ENCODE peak calls at places on chromosomes 5 and 9, in ten cellular contexts. F is stimulated activated CD4-positive, alpha-beta T cell treated with anti-CD3 and anti-CD28 coated beads, Interleukin-2, amount 100 ng/mL, for 48 hours; I is T-helper 9 cell; Y is cardiac fibroblast; H is NCI-H1417; G is foreskin fibroblast; P is stimulated activated CD8-positive, alpha-beta memory T cell treated with anti-CD3 and anti-CD28 coated beads, Interleukin-15, amount 100 ng/mL, for 1 hour; A is C1 segment of cervical spinal cord; T is suprapubic skin; X is hippocampal formation. V is an unnamed sample.

GRCh38 chr5:138425079-138425478 is 13.8 kb upstream of the REEP2 start:
- DNase-seq in F (no peak), I (no peak), Y (no peak), H (no peak), G (no peak), P (no peak), A (no peak), T (no peak), X (no peak), V (no peak)

GRCh38 chr5:156008844-156009243 is 318.1 kb upstream of the SGCD start:
- DNase-seq in F (no peak), I (no peak), Y (no peak), H (no peak), G (no peak), P (no peak), A (no peak), T (no peak), X (no peak), V (no peak)

GRCh38 chr5:73282383-73282782 is 109.4 kb downstream of the TMEM174 start:
- DNase-seq in F (no peak), I (no peak), Y (no peak), H (peak), G (no peak), P (no peak), A (no peak), T (no peak), X (no peak), V (no peak)

GRCh38 chr9:1047605-1048235 is 2.4 kb upstream of the DMRT2 start:
- DNase-seq in F (no peak), I (no peak), Y (peak), H (no peak), G (peak), P (no peak), A (no peak), T (peak), X (no peak), V (no peak)

GRCh38 chr5:108167174-108167573 is 214.7 kb downstream of the FBXL17 start:
- DNase-seq in F (no peak), I (no peak), Y (no peak), H (no peak), G (no peak), P (no peak), A (no peak), T (no peak), X (no peak), V (no peak)

GRCh38 chr5:1878050-1878849 is 4.5 kb downstream of the IRX4 start:
- DNase-seq in F (no peak), I (no peak), Y (no peak), H (no peak), G (no peak), P (no peak), A (no peak), T (no peak), X (no peak), V (no peak)

GRCh38 chr5:166948679-166949078 is 1342.8 kb upstream of the WWC1 start:
- DNase-seq in F (no peak), I (no peak), Y (no peak), H (no peak), G (no peak), P (no peak), A (no peak), T (no peak), X (no peak), V (no peak)

GRCh38 chr5:95823738-95824609 is 1.4 kb upstream of the GLRX start:
- DNase-seq in F (no peak), I (peak), Y (peak), H (no peak), G (peak), P (no peak), A (peak), T (peak), X (peak), V (no peak)

GRCh38 chr9:110126986-110127864 is 80.7 kb downstream of the C9orf152 start:
- DNase-seq in F (no peak), I (no peak), Y (peak), H (no peak), G (no peak), P (no peak), A (no peak), T (no peak), X (no peak), V (no peak)

GRCh38 chr5:76667495-76667894 is 44.3 kb upstream of the F2RL2 start:
- DNase-seq in F (no peak), I (no peak), Y (no peak), H (no peak), G (no peak), P (no peak), A (no peak), T (no peak), X (no peak), V (no peak)

GRCh38 chr9:69253057-69253456 is 72.0 kb upstream of the ENTREP1 start:
- DNase-seq in F (no peak), I (no peak), Y (no peak), H (no peak), G (peak), P (no peak), A (no peak), T (no peak), X (no peak), V (no peak)

GRCh38 chr5:77751328-77752023 is 24.7 kb downstream of the TBCA start:
- DNase-seq in F (peak), I (no peak), Y (no peak), H (no peak), G (no peak), P (no peak), A (no peak), T (no peak), X (no peak), V (no peak)

GRCh38 chr5:149932445-149933350 is 11.9 kb downstream of the PDE6A start:
- DNase-seq in F (no peak), I (no peak), Y (no peak), H (no peak), G (peak), P (no peak), A (no peak), T (no peak), X (no peak), V (no peak)

GRCh38 chr9:36148652-36149051 is 12.1 kb downstream of the GLIPR2 start:
- DNase-seq in F (peak), I (peak), Y (peak), H (peak), G (peak), P (peak), A (peak), T (peak), X (peak), V (no peak)

GRCh38 chr9:34079181-34079580 is 30.5 kb upstream of the UBAP2 start:
- DNase-seq in F (no peak), I (no peak), Y (peak), H (no peak), G (peak), P (no peak), A (no peak), T (no peak), X (no peak), V (no peak)

GRCh38 chr9:75979362-75979761 is 88.9 kb downstream of the PCSK5 start:
- DNase-seq in F (no peak), I (no peak), Y (peak), H (peak), G (peak), P (no peak), A (no peak), T (no peak), X (no peak), V (no peak)

GRCh38 chr9:133429216-133429613 is 7.0 kb downstream of the ADAMTS13 start:
- DNase-seq in F (no peak), I (no peak), Y (no peak), H (no peak), G (no peak), P (no peak), A (no peak), T (no peak), X (no peak), V (no peak)

GRCh38 chr5:172944741-172945140 is 14.5 kb upstream of the RPL26L1 start:
- DNase-seq in F (no peak), I (no peak), Y (peak), H (no peak), G (no peak), P (no peak), A (no peak), T (no peak), X (no peak), V (no peak)